ENCODE peak calls at places on chromosomes 6 and 20, in six cellular contexts. E, J, O, F, K and Y are unnamed samples. For H3K36me3, the result is how much of the 10 kb centered on the place peaks cover.

GRCh38 chr20:57787969-57788781 is 78.4 kb upstream of the PMEPA1 start:
- DNase-seq in E (no peak), J (no peak), O (no peak), F (no peak), K (no peak), Y (no peak)

GRCh38 chr20:58306421-58307261 is 2.9 kb upstream of the RAB22A start:
- DNase-seq in E (peak), J (peak), O (peak), F (peak), K (no peak), Y (no peak)

GRCh38 chr6:79671605-79672266 is 40.6 kb downstream of the SH3BGRL2 start:
- DNase-seq in E (peak), J (peak), O (peak), F (peak), K (peak), Y (no peak)

GRCh38 chr6:75852721-75853120 is 103.7 kb downstream of the MYO6 start:
- DNase-seq in E (no peak), J (no peak), O (no peak), F (no peak), K (no peak), Y (no peak)

GRCh38 chr20:35226126-35226774 is at the start of gene MMP24:
- DNase-seq in E (no peak), J (no peak), O (no peak), F (no peak), K (no peak), Y (no peak)

GRCh38 chr6:31149827-31150447 is 7.7 kb downstream of the CCHCR1 start:
- DNase-seq in E (no peak), J (no peak), O (no peak), F (no peak), K (no peak), Y (no peak)

GRCh38 chr6:167795874-167796667 is 30.6 kb upstream of the AFDN start:
- DNase-seq in E (peak), J (peak), O (no peak), F (peak), K (peak), Y (no peak)

GRCh38 chr6:107230448-107230847 is 115.1 kb upstream of the BEND3 start:
- DNase-seq in E (no peak), J (no peak), O (no peak), F (no peak), K (no peak), Y (no peak)

GRCh38 chr20:45848969-45849582 is 8.1 kb downstream of the ACOT8 start:
- DNase-seq in E (no peak), J (no peak), O (no peak), F (peak), K (no peak), Y (no peak)

GRCh38 chr6:90669846-90670245 is 83.0 kb upstream of the MAP3K7 start:
- DNase-seq in E (no peak), J (no peak), O (no peak), F (no peak), K (no peak), Y (no peak)

GRCh38 chr6:27890351-27891299 is 21.6 kb downstream of the OR2B2 start:
- DNase-seq in E (peak), J (peak), O (peak), F (peak), K (peak), Y (no peak)

GRCh38 chr6:116158641-116159040 is 32.7 kb upstream of the COL10A1 start:
- DNase-seq in E (no peak), J (no peak), O (no peak), F (no peak), K (no peak), Y (no peak)

GRCh38 chr6:90989763-90990162 is 402.9 kb upstream of the MAP3K7 start:
- DNase-seq in E (no peak), J (no peak), O (no peak), F (no peak), K (no peak), Y (no peak)

GRCh38 chr6:148599967-148600426 is 146.8 kb upstream of the UST start:
- DNase-seq in E (no peak), J (no peak), O (no peak), F (no peak), K (no peak), Y (no peak)

GRCh38 chr6:45548657-45549515 is 171.2 kb upstream of the SUPT3H start:
- DNase-seq in E (peak), J (no peak), O (no peak), F (no peak), K (no peak), Y (no peak)

GRCh38 chr6:159754959-159755914 is 6.6 kb upstream of the ACAT2 start:
- DNase-seq in E (no peak), J (no peak), O (no peak), F (no peak), K (no peak), Y (no peak)

GRCh38 chr6:113860165-113860955 is 3.2 kb downstream of the MARCKS start:
- DNase-seq in E (peak), J (peak), O (peak), F (peak), K (peak), Y (peak)

GRCh38 chr6:36694616-36695015 is 3.0 kb upstream of the RAB44 start:
- DNase-seq in E (no peak), J (no peak), O (peak), F (no peak), K (no peak), Y (no peak)

GRCh38 chr6:16787128-16787685 is 25.9 kb upstream of the ATXN1 start:
- DNase-seq in E (no peak), J (no peak), O (no peak), F (no peak), K (no peak), Y (no peak)

GRCh38 chr20:32681175-32682084 is 7.7 kb upstream of the C20orf203 start:
- DNase-seq in E (no peak), J (no peak), O (no peak), F (peak), K (no peak), Y (no peak)

GRCh38 chr20:34579936-34580587 is 21.5 kb downstream of the MAP1LC3A start:
- DNase-seq in E (peak), J (no peak), O (no peak), F (no peak), K (no peak), Y (no peak)

GRCh38 chr6:31087494-31088089 is 24.8 kb downstream of the C6orf15 start:
- DNase-seq in E (peak), J (peak), O (peak), F (peak), K (peak), Y (peak)

GRCh38 chr6:24391756-24392405 is 10.9 kb upstream of the MRS2 start:
- DNase-seq in E (no peak), J (no peak), O (no peak), F (no peak), K (no peak), Y (no peak)

GRCh38 chr20:41031243-41031619 is 2.6 kb downstream of the TOP1 start:
- DNase-seq in E (no peak), J (no peak), O (no peak), F (no peak), K (no peak), Y (no peak)

GRCh38 chr6:16721977-16722376 is 39.3 kb downstream of the ATXN1 start:
- DNase-seq in E (no peak), J (no peak), O (no peak), F (no peak), K (no peak), Y (no peak)

GRCh38 chr20:49345538-49345937 is 67.7 kb upstream of the ZNFX1 start:
- DNase-seq in E (no peak), J (no peak), O (no peak), F (no peak), K (peak), Y (peak)

GRCh38 chr6:65110031-65110430 is 597.0 kb downstream of the EYS start:
- DNase-seq in E (no peak), J (no peak), O (no peak), F (no peak), K (no peak), Y (no peak)

GRCh38 chr20:237918-238317 is 10.9 kb downstream of the DEFB129 start:
- DNase-seq in E (no peak), J (no peak), O (no peak), F (no peak), K (no peak), Y (no peak)

GRCh38 chr6:157388924-157389323 is 7.9 kb downstream of the ZDHHC14 start:
- DNase-seq in E (no peak), J (no peak), O (no peak), F (no peak), K (no peak), Y (no peak)

GRCh38 chr20:60131375-60131774 is 173.2 kb downstream of the CDH26 start:
- DNase-seq in E (no peak), J (no peak), O (no peak), F (peak), K (no peak), Y (no peak)

GRCh38 chr6:124742971-124743370 is 219.3 kb upstream of the RNF217 start:
- DNase-seq in E (no peak), J (no peak), O (no peak), F (no peak), K (no peak), Y (no peak)

GRCh38 chr20:38139919-38140753 is 24.9 kb downstream of the TGM2 start:
- DNase-seq in E (peak), J (peak), O (peak), F (no peak), K (no peak), Y (peak)

GRCh38 chr20:16714765-16715164 is 15.1 kb upstream of the SNRPB2 start:
- DNase-seq in E (no peak), J (no peak), O (no peak), F (no peak), K (no peak), Y (no peak)

GRCh38 chr6:62528894-62529526 is 243.0 kb upstream of the KHDRBS2 start:
- DNase-seq in E (no peak), J (no peak), O (no peak), F (no peak), K (no peak), Y (no peak)

GRCh38 chr6:85450578-85450884 is 648 bp downstream of the NT5E start:
- DNase-seq in E (no peak), J (no peak), O (no peak), F (no peak), K (no peak), Y (no peak)

GRCh38 chr6:152750694-152751093 is at the start of gene VIP:
- DNase-seq in E (no peak), J (no peak), O (no peak), F (no peak), K (no peak), Y (no peak)

GRCh38 chr6:44388135-44388487 is 605 bp downstream of the CDC5L start:
- DNase-seq in E (peak), J (no peak), O (no peak), F (no peak), K (peak), Y (no peak)

GRCh38 chr6:157892363-157892878 is 69.4 kb downstream of the SNX9 start:
- DNase-seq in E (no peak), J (no peak), O (no peak), F (no peak), K (no peak), Y (no peak)

GRCh38 chr6:146543940-146544661 is 468 bp downstream of the RAB32 start:
- DNase-seq in E (peak), J (no peak), O (no peak), F (peak), K (no peak), Y (no peak)

GRCh38 chr6:7052441-7052936 is 55.3 kb upstream of the RREB1 start:
- DNase-seq in E (peak), J (peak), O (peak), F (peak), K (peak), Y (peak)
- TF ChIP-seq CTCF in E (no peak), J (no peak), O (no peak), F (no peak), K (no peak), Y (no peak)

GRCh38 chr6:25612666-25613065 is 39.3 kb upstream of the SCGN start:
- DNase-seq in E (no peak), J (no peak), O (no peak), F (no peak), K (no peak), Y (no peak)
- H3K36me3 ChIP-seq in E (under half), J (under half), O (under half), F (under half), K (under half), Y (under half)

GRCh38 chr20:61548069-61548468 is 296.0 kb downstream of the CDH4 start:
- DNase-seq in E (no peak), J (no peak), O (no peak), F (no peak), K (no peak), Y (no peak)

GRCh38 chr20:61549865-61550264 is 297.8 kb downstream of the CDH4 start:
- DNase-seq in E (no peak), J (no peak), O (no peak), F (no peak), K (no peak), Y (no peak)

GRCh38 chr20:61554617-61555016 is 302.6 kb downstream of the CDH4 start:
- DNase-seq in E (no peak), J (no peak), O (no peak), F (no peak), K (no peak), Y (no peak)

GRCh38 chr20:61556116-61556515 is 304.1 kb downstream of the CDH4 start:
- DNase-seq in E (no peak), J (no peak), O (no peak), F (no peak), K (no peak), Y (no peak)

DNA sequence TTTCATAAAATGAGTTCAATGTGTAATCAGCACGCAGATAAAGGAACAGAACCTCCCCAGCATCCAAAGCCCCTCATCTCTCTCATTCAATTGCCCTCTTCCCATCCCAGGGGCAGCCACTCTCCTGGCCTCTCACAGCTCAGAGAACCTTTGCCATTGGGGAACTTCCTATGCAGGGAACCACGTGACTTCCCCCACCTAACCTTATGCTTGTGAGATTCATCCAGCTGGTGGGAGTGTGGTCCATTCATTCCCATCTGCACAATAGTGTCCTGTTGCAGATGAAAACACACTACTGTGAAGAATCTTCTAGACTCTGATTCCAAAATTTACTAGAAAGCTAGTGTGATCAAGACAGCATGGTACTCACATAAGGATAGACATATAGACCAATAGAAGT is 299.3 kb downstream of the CDH4 start:
- DNase-seq in E (no peak), J (no peak), O (no peak), F (no peak), K (no peak), Y (no peak)
- TF ChIP-seq CTCF in E (no peak), J (no peak), O (no peak), F (no peak), K (no peak), Y (no peak)

GRCh38 chr20:20489623-20490341 is 121.9 kb downstream of the INSM1 start:
- DNase-seq in E (no peak), J (no peak), O (no peak), F (no peak), K (no peak), Y (no peak)

GRCh38 chr20:20489054-20489453 is 121.2 kb downstream of the INSM1 start:
- DNase-seq in E (no peak), J (no peak), O (no peak), F (no peak), K (no peak), Y (no peak)

GRCh38 chr20:20491784-20492145 is 123.9 kb downstream of the INSM1 start:
- DNase-seq in E (no peak), J (no peak), O (no peak), F (no peak), K (no peak), Y (no peak)

GRCh38 chr20:20491110-20491783 is 123.3 kb downstream of the INSM1 start:
- DNase-seq in E (no peak), J (no peak), O (no peak), F (no peak), K (no peak), Y (no peak)

DNA sequence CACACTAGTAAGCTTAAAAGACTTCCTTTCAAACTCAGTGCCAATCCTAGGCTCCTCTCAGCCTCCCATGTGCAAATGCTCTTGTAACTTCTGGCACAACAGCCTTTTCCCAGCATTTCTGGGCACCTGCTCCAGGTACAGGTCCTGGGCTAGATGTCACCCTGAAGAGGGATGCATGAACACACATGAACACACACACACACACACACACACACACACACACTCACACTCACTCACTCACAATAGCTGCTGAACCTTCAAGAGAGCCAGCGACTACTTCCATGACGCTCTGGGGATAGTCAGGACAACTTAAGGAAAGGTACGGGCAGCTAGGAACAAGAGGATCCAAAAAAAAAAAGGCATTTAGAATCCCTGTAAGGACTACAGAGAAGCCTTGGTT is 122.8 kb downstream of the INSM1 start:
- DNase-seq in E (no peak), J (no peak), O (no peak), F (no peak), K (no peak), Y (no peak)
- H3K36me3 ChIP-seq in E (under half), J (half or more), O (half or more), F (under half), K (under half), Y (under half)

GRCh38 chr20:10910535-10911239 is 236.9 kb upstream of the JAG1 start:
- DNase-seq in E (no peak), J (peak), O (no peak), F (no peak), K (no peak), Y (no peak)
- TF ChIP-seq CTCF in E (no peak), J (peak), O (peak), F (no peak), K (no peak), Y (no peak)

DNA sequence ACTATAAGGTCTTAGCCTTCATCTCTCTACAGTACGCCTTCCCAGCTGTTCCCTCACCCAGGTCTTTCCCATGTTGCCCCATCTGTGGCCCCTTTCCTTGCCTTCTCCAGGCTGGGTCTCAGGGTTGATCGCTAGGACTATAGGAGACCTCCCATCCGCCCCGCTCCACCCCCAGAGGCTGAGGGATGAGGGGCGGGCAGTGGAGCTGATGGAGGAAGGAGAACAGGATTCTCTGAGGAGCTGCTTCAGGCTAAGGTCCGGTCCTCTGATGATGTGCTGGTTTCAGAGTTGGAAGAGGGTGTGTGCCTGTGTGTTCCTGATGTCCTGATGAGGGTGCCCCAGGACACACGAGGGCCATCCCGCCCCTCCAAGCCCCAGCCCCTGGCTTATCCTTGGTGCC is 154.8 kb upstream of the QKI start:
- DNase-seq in E (no peak), J (no peak), O (no peak), F (no peak), K (no peak), Y (no peak)
- H3K36me3 ChIP-seq in E (under half), J (under half), O (under half), F (under half), K (under half), Y (under half)

DNA sequence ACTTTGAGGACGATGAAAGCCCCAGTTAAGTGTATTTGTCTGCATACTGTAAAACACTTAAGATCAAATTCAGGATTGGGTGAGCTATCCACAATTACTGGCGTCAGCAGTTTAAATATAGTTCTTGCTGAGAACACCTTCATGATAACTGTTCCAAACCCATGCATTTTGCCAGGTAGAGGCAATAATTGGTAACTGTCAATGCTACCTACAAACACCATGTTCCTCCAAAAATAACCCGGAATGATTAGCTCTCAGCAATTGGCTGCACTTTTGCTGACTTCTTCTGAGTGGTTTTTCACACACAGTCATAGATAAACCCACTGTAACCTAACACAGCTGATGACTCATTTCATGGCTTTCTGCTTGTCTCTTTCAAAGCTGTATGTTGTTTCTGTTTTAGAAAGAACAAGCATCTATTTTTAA is 1358.6 kb upstream of the GJE1 start:
- DNase-seq in E (no peak), J (peak), O (no peak), F (peak), K (no peak), Y (no peak)
- TF ChIP-seq CTCF in E (no peak), J (no peak), O (no peak), F (no peak), K (no peak), Y (no peak)

DNA sequence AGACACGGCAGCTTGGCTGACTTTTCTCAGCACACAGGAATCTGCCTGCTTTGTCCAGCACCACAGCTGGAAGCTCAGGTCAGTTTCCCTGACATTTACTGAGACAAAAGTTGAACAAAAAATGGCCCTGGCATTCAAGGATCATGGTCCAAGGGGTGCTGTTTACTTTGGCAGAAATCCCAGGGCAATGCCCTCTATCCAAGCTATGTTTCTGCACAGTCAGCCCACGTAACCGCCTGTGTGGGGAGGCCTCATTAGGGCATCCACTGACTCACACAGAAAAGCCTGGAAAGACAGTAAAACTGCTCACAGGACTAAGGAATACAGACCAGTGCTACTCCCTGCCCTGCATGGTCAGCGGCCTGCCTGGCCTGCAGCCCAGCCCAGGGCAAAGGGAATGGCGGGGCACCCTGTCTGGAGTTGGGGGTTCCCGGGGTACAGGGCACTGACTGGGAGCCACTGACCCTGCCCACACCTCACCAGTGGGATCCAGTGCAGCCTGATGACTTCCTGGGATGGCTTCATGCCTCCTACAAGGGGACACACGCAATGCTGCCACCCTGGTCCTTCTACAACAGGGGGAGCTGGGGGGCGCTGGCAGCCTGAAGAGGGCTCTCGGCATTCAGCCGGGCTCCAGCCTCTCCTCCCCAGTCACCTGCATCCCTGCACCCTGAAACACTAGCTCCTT is 77.1 kb downstream of the NINL start:
- DNase-seq in E (peak), J (no peak), O (no peak), F (peak), K (no peak), Y (no peak)
- H3K36me3 ChIP-seq in E (under half), J (under half), O (under half), F (under half), K (under half), Y (under half)